ENCODE peak calls at places on chromosomes 12 and 14, in five cellular contexts. E is IMR-90, U is AG04449, V is neural progenitor cell, M is upper lobe of left lung. G is an unnamed sample.
A peak's percentile ranks its signal among the peaks of the same experiment; 100 is the strongest.

GRCh38 chr14:105065280-105066228 is at the start of gene GPR132:
- DNase-seq in E (no peak), U (no peak), V (no peak), M (peak; percentile 86), G (no peak)

GRCh38 chr14:78673845-78674244 is 503.7 kb downstream of the NRXN3 start:
- DNase-seq in E (no peak), U (no peak), V (peak; percentile 8), M (no peak), G (peak; percentile 1)

GRCh38 chr12:32272465-32272864 is 126.9 kb upstream of the FGD4 start:
- DNase-seq in E (no peak), U (no peak), V (no peak), M (no peak), G (peak; percentile 76)

GRCh38 chr14:53519137-53519536 is 366.0 kb upstream of the DDHD1 start:
- DNase-seq in E (peak; percentile 82), U (no peak), V (no peak), M (no peak), G (no peak)

GRCh38 chr12:83823386-83824045 is 1089.1 kb downstream of the SLC6A15 start:
- DNase-seq in E (no peak), U (no peak), V (peak; percentile 90), M (no peak), G (peak; percentile 68)

GRCh38 chr12:108815369-108815768 is 42.0 kb downstream of the SSH1 start:
- DNase-seq in E (no peak), U (no peak), V (no peak), M (no peak), G (no peak)

GRCh38 chr12:442235-442884 is 17.4 kb upstream of the B4GALNT3 start:
- DNase-seq in E (peak; percentile 42), U (no peak), V (peak; percentile 70), M (peak; percentile 28), G (peak; percentile 83)

GRCh38 chr12:20367731-20368652 is at the start of gene PDE3A:
- DNase-seq in E (peak; percentile 73), U (no peak), V (peak; percentile 87), M (peak; percentile 31), G (peak; percentile 59)

GRCh38 chr14:39107624-39108023 is 4.6 kb upstream of the SEC23A start:
- DNase-seq in E (peak; percentile 55), U (no peak), V (peak; percentile 20), M (no peak), G (peak; percentile 37)

GRCh38 chr12:49298160-49298559 is 3.2 kb downstream of the PRPH start:
- DNase-seq in E (no peak), U (no peak), V (no peak), M (no peak), G (no peak)

GRCh38 chr14:65972346-65972745 is 513.8 kb upstream of the CCDC196 start:
- DNase-seq in E (no peak), U (peak; percentile 19), V (no peak), M (no peak), G (no peak)

GRCh38 chr14:103160321-103161053 is 37.2 kb downstream of the TNFAIP2 start:
- DNase-seq in E (no peak), U (no peak), V (no peak), M (no peak), G (no peak)

GRCh38 chr12:114952573-114953196 is 268.7 kb upstream of the TBX3 start:
- DNase-seq in E (peak; percentile 20), U (no peak), V (no peak), M (peak; percentile 31), G (no peak)

GRCh38 chr14:92263681-92264080 is 59.3 kb upstream of the SLC24A4 start:
- DNase-seq in E (no peak), U (no peak), V (no peak), M (no peak), G (no peak)

GRCh38 chr12:118840399-118840798 is 140.9 kb upstream of the SRRM4 start:
- DNase-seq in E (no peak), U (no peak), V (peak; percentile 27), M (no peak), G (no peak)

GRCh38 chr12:30996255-30996654 is 69.7 kb downstream of the TSPAN11 start:
- DNase-seq in E (peak; percentile 76), U (no peak), V (no peak), M (no peak), G (no peak)

GRCh38 chr12:42180990-42181611 is 36.4 kb upstream of the GXYLT1 start:
- DNase-seq in E (peak; percentile 22), U (no peak), V (no peak), M (no peak), G (no peak)

GRCh38 chr12:30110970-30111586 is 327.3 kb upstream of the TMTC1 start:
- DNase-seq in E (peak; percentile 27), U (no peak), V (no peak), M (no peak), G (no peak)

GRCh38 chr12:32897276-32897615 is 669 bp upstream of the PKP2 start:
- DNase-seq in E (no peak), U (no peak), V (no peak), M (no peak), G (no peak)

GRCh38 chr12:111444706-111445310 is 39.1 kb downstream of the SH2B3 start:
- DNase-seq in E (no peak), U (no peak), V (peak; percentile 36), M (peak; percentile 79), G (no peak)

GRCh38 chr14:26577711-26578110 is 20.1 kb downstream of the NOVA1 start:
- DNase-seq in E (no peak), U (no peak), V (no peak), M (no peak), G (no peak)

GRCh38 chr14:76948213-76948947 is 80.1 kb downstream of the IRF2BPL start:
- DNase-seq in E (no peak), U (no peak), V (no peak), M (peak; percentile 68), G (no peak)

GRCh38 chr12:56635539-56636117 is 5.5 kb upstream of the BAZ2A start:
- DNase-seq in E (no peak), U (no peak), V (peak; percentile 53), M (no peak), G (no peak)

GRCh38 chr14:51917186-51917585 is 56.8 kb downstream of the GNG2 start:
- DNase-seq in E (no peak), U (no peak), V (no peak), M (no peak), G (no peak)

GRCh38 chr14:68404652-68405183 is 388.1 kb downstream of the ZFP36L1 start:
- DNase-seq in E (peak; percentile 37), U (no peak), V (no peak), M (peak; percentile 72), G (peak; percentile 51)

GRCh38 chr14:83419420-83419819 is 1885.8 kb upstream of the SEL1L start:
- DNase-seq in E (no peak), U (no peak), V (no peak), M (peak; percentile 80), G (no peak)

GRCh38 chr14:66094001-66094727 is 392.0 kb upstream of the CCDC196 start:
- DNase-seq in E (no peak), U (no peak), V (no peak), M (no peak), G (no peak)

GRCh38 chr14:68978550-68978911 is 571 bp downstream of the ACTN1 start:
- DNase-seq in E (no peak), U (no peak), V (peak; percentile 90), M (peak; percentile 72), G (peak; percentile 72)

GRCh38 chr14:103103461-103104388 is 9.2 kb downstream of the EXOC3L4 start:
- DNase-seq in E (peak; percentile 35), U (no peak), V (no peak), M (peak; percentile 54), G (peak; percentile 79)

GRCh38 chr12:122006186-122006926 is 15.3 kb upstream of the BCL7A start:
- DNase-seq in E (no peak), U (no peak), V (no peak), M (no peak), G (no peak)

GRCh38 chr12:71969330-71969729 is 30.7 kb downstream of the TPH2 start:
- DNase-seq in E (no peak), U (no peak), V (no peak), M (no peak), G (no peak)

GRCh38 chr12:46268349-46268616 is 560 bp downstream of the SLC38A1 start:
- DNase-seq in E (peak; percentile 19), U (no peak), V (no peak), M (no peak), G (no peak)

GRCh38 chr12:125540580-125541204 is 475.5 kb downstream of the AACS start:
- DNase-seq in E (no peak), U (no peak), V (no peak), M (no peak), G (no peak)

GRCh38 chr12:13133886-13134285 is 30.4 kb upstream of the GSG1 start:
- DNase-seq in E (no peak), U (no peak), V (no peak), M (no peak), G (no peak)

GRCh38 chr12:13130981-13131380 is 27.5 kb upstream of the GSG1 start:
- DNase-seq in E (no peak), U (no peak), V (no peak), M (no peak), G (no peak)

GRCh38 chr12:13135336-13136178 is 32.1 kb upstream of the GSG1 start:
- DNase-seq in E (peak; percentile 83), U (peak; percentile 41), V (no peak), M (peak; percentile 94), G (peak; percentile 83)
- TF ChIP-seq CTCF in E (peak; percentile 42), U (peak; percentile 46), V (no peak), M (peak; percentile 70), G (no peak)

GRCh38 chr14:60721331-60722162 is 2.6 kb downstream of the SIX4 start:
- DNase-seq in E (peak; percentile 84), U (no peak), V (peak; percentile 82), M (peak; percentile 33), G (peak; percentile 41)
- TF ChIP-seq CTCF in E (peak; percentile 37), U (peak; percentile 63), V (peak; percentile 52), M (peak; percentile 36), G (no peak)

GRCh38 chr12:117499759-117500485 is 138.5 kb upstream of the NOS1 start:
- DNase-seq in E (no peak), U (no peak), V (no peak), M (no peak), G (no peak)
- TF ChIP-seq CTCF in E (no peak), U (no peak), V (no peak), M (no peak), G (no peak)

GRCh38 chr12:26830358-26830757 is 2.6 kb downstream of the ITPR2 start:
- DNase-seq in E (no peak), U (no peak), V (no peak), M (no peak), G (no peak)

GRCh38 chr12:26833692-26834168 is 736 bp upstream of the ITPR2 start:
- DNase-seq in E (peak; percentile 13), U (no peak), V (peak; percentile 81), M (peak; percentile 66), G (peak; percentile 75)

GRCh38 chr12:26832817-26833691 is at the start of gene ITPR2:
- DNase-seq in E (peak; percentile 78), U (no peak), V (peak; percentile 94), M (peak; percentile 96), G (peak; percentile 99)

GRCh38 chr12:26830783-26831601 is 2.0 kb downstream of the ITPR2 start:
- DNase-seq in E (no peak), U (no peak), V (no peak), M (no peak), G (peak; percentile 35)

GRCh38 chr12:26831959-26832816 is 806 bp downstream of the ITPR2 start:
- DNase-seq in E (peak; percentile 80), U (no peak), V (peak; percentile 66), M (peak; percentile 75), G (peak; percentile 74)
- TF ChIP-seq CTCF in E (peak; percentile 13), U (no peak), V (no peak), M (no peak), G (no peak)